ENCODE peak calls at places on chromosomes 13 and 19, in six cellular contexts. S, E, P, H, K and R are unnamed samples. For H3K9me3, the result is how much of the 10 kb centered on the place peaks cover.

GRCh38 chr13:111270765-111271164 is 49.7 kb upstream of the TEX29 start:
- DNase-seq in P (no peak), E (no peak), S (no peak), K (no peak), H (no peak), R (no peak)

GRCh38 chr13:109145631-109146030 is 516.2 kb downstream of the MYO16 start:
- DNase-seq in H (peak), P (peak), S (no peak), K (no peak), E (no peak), R (no peak)

GRCh38 chr13:25468330-25469178 is 96.8 kb downstream of the ATP8A2 start:
- DNase-seq in K (no peak), H (no peak), P (no peak), E (no peak), S (no peak), R (no peak)

GRCh38 chr19:10431254-10431942 is 11.1 kb downstream of the PDE4A start:
- DNase-seq in H (peak), K (no peak), S (peak), E (no peak), P (peak), R (peak)

GRCh38 chr13:45615501-45616101 is at the start of gene ERICH6B:
- DNase-seq in P (no peak), S (peak), E (no peak), K (no peak), H (no peak), R (peak)

GRCh38 chr19:50835103-50835784 is 1.9 kb upstream of the KLK15 start:
- DNase-seq in E (no peak), H (no peak), P (no peak), K (no peak), S (no peak), R (no peak)

GRCh38 chr13:114122591-114123211 is 9.7 kb downstream of the RASA3 start:
- DNase-seq in P (no peak), E (peak), H (no peak), S (no peak), K (no peak), R (no peak)

GRCh38 chr13:93771229-93771628 is 544.6 kb downstream of the GPC6 start:
- DNase-seq in H (no peak), E (no peak), K (no peak), S (no peak), P (no peak), R (no peak)

GRCh38 chr19:898663-899062 is 5.4 kb downstream of the RNU6-9 start:
- DNase-seq in E (peak), H (no peak), S (no peak), P (no peak), K (no peak), R (peak)

GRCh38 chr19:3123088-3123721 is 12.6 kb upstream of the GNA15 start:
- DNase-seq in K (no peak), E (no peak), H (no peak), S (no peak), P (peak), R (peak)

GRCh38 chr13:100069278-100069677 is 19.6 kb upstream of the PCCA start:
- DNase-seq in E (no peak), P (no peak), H (no peak), K (no peak), S (no peak), R (no peak)

GRCh38 chr13:76271728-76272232 is 614.4 kb downstream of the KCTD12 start:
- DNase-seq in P (no peak), E (no peak), K (no peak), H (no peak), S (no peak), R (no peak)

GRCh38 chr13:27079421-27079958 is 92.1 kb downstream of the USP12 start:
- DNase-seq in P (no peak), E (no peak), S (no peak), K (no peak), H (no peak), R (no peak)

GRCh38 chr19:3687774-3688706 is 12.2 kb downstream of the PIP5K1C start:
- DNase-seq in H (no peak), E (peak), K (no peak), P (no peak), S (no peak), R (peak)

GRCh38 chr19:46967578-46968018 is 52.0 kb upstream of the NPAS1 start:
- DNase-seq in E (no peak), P (peak), K (no peak), H (no peak), S (peak), R (peak)

GRCh38 chr19:43572172-43572588 is 3.1 kb downstream of the XRCC1 start:
- DNase-seq in E (no peak), K (no peak), S (no peak), P (no peak), H (no peak), R (no peak)

GRCh38 chr13:19950374-19950773 is 8.2 kb upstream of the ZMYM2 start:
- DNase-seq in S (no peak), E (no peak), H (no peak), K (no peak), P (no peak), R (no peak)

GRCh38 chr13:72507394-72508199 is 219.8 kb downstream of the MZT1 start:
- DNase-seq in S (no peak), E (no peak), P (no peak), K (no peak), H (no peak), R (no peak)

GRCh38 chr13:41401371-41401770 is 56.0 kb upstream of the RGCC start:
- DNase-seq in H (no peak), E (no peak), K (no peak), P (no peak), S (no peak), R (no peak)

GRCh38 chr13:24351423-24351822 is 42.0 kb downstream of the C1QTNF9 start:
- DNase-seq in S (no peak), K (no peak), P (no peak), E (no peak), H (no peak), R (no peak)

GRCh38 chr13:27353166-27353583 is 71.2 kb upstream of the GTF3A start:
- DNase-seq in S (no peak), E (no peak), P (no peak), H (no peak), K (no peak), R (no peak)

GRCh38 chr19:35741216-35741541 is 1.1 kb downstream of the IGFLR1 start:
- DNase-seq in S (no peak), K (no peak), P (no peak), E (no peak), H (no peak), R (no peak)

GRCh38 chr19:2014731-2015610 is 543 bp downstream of the BTBD2 start:
- DNase-seq in K (no peak), P (peak), S (no peak), H (no peak), E (peak), R (peak)

GRCh38 chr13:50889317-50889716 is 20.3 kb upstream of the RNASEH2B start:
- DNase-seq in S (no peak), E (no peak), K (no peak), P (no peak), H (no peak), R (no peak)

GRCh38 chr13:99087954-99088491 is 110.2 kb upstream of the DOCK9 start:
- DNase-seq in E (no peak), S (no peak), K (no peak), P (no peak), H (peak), R (no peak)

GRCh38 chr13:107211073-107211472 is 643.1 kb upstream of the ARGLU1 start:
- DNase-seq in E (peak), P (peak), H (peak), S (peak), K (peak), R (peak)

GRCh38 chr19:8552810-8553209 is 24.4 kb downstream of the MYO1F start:
- DNase-seq in H (no peak), P (no peak), E (no peak), S (no peak), K (no peak), R (no peak)

GRCh38 chr13:40442191-40442590 is 224.2 kb downstream of the FOXO1 start:
- DNase-seq in S (peak), H (no peak), P (peak), E (no peak), K (no peak), R (peak)

GRCh38 chr13:114149774-114150740 is 17.6 kb upstream of the RASA3 start:
- DNase-seq in E (no peak), P (no peak), H (no peak), K (no peak), S (no peak), R (no peak)

GRCh38 chr19:1408300-1409203 is 1.2 kb downstream of the DAZAP1 start:
- DNase-seq in K (no peak), E (peak), P (peak), S (peak), H (peak), R (peak)

GRCh38 chr13:54636231-54636630 is 1607.6 kb downstream of the OLFM4 start:
- DNase-seq in S (no peak), P (no peak), H (no peak), K (no peak), E (no peak), R (no peak)

GRCh38 chr19:9702186-9702585 is 27.3 kb upstream of the ZNF562 start:
- DNase-seq in E (no peak), S (no peak), K (no peak), P (no peak), H (no peak), R (no peak)

GRCh38 chr13:98794498-98794897 is 42.0 kb upstream of the SLC15A1 start:
- DNase-seq in S (no peak), E (no peak), P (no peak), K (no peak), H (no peak), R (no peak)

GRCh38 chr19:19539738-19540703 is 2.0 kb downstream of the CILP2 start:
- DNase-seq in K (no peak), H (peak), E (peak), P (peak), S (peak), R (peak)

GRCh38 chr19:37045140-37045539 is 33.1 kb upstream of the ZNF420 start:
- DNase-seq in K (no peak), P (no peak), E (no peak), H (no peak), S (no peak), R (no peak)
- H3K9me3 ChIP-seq in K (under half), P (half or more), E (under half), H (under half), S (half or more), R (under half)

GRCh38 chr13:34383728-34384127 is 558.3 kb upstream of the NBEA start:
- DNase-seq in P (no peak), E (no peak), S (no peak), K (no peak), H (no peak), R (no peak)
- H3K27ac ChIP-seq in P (no peak), E (no peak), S (no peak), K (no peak), H (no peak), R (no peak)

DNA sequence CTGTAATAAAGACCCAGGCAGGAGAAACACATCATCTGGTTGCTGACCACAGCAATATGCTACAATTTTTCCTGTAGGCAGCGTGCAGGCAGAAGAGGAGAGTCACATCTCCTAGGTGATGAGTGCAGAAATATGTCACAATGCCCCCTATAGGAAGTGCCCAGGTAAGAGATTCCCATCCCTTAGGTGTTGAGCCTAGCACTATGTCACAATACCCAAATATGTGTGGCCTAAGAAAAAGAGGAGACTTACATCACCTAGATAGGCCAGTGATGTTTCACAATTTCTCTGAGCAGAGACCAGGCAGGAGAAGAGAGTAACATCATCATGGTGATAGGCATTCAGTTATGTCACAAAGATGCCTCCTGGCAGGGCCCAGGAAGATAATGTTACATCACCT is 49.4 kb upstream of the ZNF728 start:
- DNase-seq in S (no peak), P (no peak), K (no peak), H (no peak), E (no peak), R (no peak)
- H3K9me3 ChIP-seq in S (under half), P (under half), K (under half), H (under half), E (under half), R (under half)

DNA sequence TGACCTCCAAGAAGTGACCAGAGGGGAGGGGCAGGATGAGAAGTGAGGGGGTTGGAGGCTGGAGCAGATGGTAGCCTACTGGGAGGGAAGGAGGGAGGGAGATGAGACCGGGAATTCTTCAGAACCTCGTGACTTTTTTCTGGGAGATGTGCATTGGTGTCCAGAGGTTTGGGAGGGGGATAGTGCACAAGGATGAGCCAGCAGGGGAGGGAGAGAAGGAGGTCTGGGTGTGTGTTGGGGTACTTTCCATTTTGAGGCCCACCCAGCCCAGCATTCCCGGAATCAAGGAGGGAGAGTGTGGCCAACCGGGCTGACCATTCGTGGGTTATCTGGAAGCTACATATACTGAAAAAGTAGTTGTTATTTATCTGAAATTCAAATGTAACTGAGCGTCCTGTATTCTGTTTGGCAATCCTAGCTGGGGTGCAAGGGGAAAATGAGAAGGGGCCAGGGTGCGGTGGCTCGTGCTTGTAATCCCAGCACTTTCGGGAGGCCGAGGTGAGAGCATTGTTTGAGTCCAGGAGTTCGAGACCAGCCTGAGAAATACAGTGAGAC is 4.3 kb upstream of the C3 start:
- DNase-seq in K (no peak), H (no peak), S (no peak), P (no peak), E (no peak), R (no peak)
- H3K27ac ChIP-seq in K (no peak), H (no peak), S (no peak), P (no peak), E (no peak), R (no peak)

GRCh38 chr19:12111176-12111575 is 29.0 kb downstream of the ZNF20 start:
- DNase-seq in S (no peak), K (no peak), P (no peak), H (no peak), E (no peak), R (no peak)
- H3K9me3 ChIP-seq in S (under half), K (under half), P (under half), H (under half), E (under half), R (under half)

GRCh38 chr13:37621811-37622361 is 23.3 kb upstream of the POSTN start:
- DNase-seq in S (no peak), K (no peak), P (peak), E (no peak), H (peak), R (no peak)
- H3K27ac ChIP-seq in S (no peak), K (no peak), P (no peak), E (no peak), H (no peak), R (no peak)

GRCh38 chr19:54725321-54725720 is 1.1 kb downstream of the KIR3DL3 start:
- DNase-seq in E (no peak), P (no peak), K (no peak), S (no peak), H (no peak), R (no peak)
- H3K9me3 ChIP-seq in E (under half), P (under half), K (under half), S (under half), H (under half), R (under half)

GRCh38 chr13:110213461-110214074 is 93.4 kb downstream of the COL4A1 start:
- DNase-seq in H (no peak), K (no peak), P (no peak), S (no peak), E (no peak), R (no peak)

GRCh38 chr13:110214637-110215036 is 92.3 kb downstream of the COL4A1 start:
- DNase-seq in P (no peak), H (no peak), S (no peak), E (no peak), K (no peak), R (no peak)

GRCh38 chr13:110216403-110217041 is 90.4 kb downstream of the COL4A1 start:
- DNase-seq in S (no peak), E (no peak), P (peak), H (no peak), K (peak), R (no peak)

GRCh38 chr13:110216006-110216402 is 91.0 kb downstream of the COL4A1 start:
- DNase-seq in P (no peak), K (no peak), H (no peak), E (no peak), S (no peak), R (no peak)

DNA sequence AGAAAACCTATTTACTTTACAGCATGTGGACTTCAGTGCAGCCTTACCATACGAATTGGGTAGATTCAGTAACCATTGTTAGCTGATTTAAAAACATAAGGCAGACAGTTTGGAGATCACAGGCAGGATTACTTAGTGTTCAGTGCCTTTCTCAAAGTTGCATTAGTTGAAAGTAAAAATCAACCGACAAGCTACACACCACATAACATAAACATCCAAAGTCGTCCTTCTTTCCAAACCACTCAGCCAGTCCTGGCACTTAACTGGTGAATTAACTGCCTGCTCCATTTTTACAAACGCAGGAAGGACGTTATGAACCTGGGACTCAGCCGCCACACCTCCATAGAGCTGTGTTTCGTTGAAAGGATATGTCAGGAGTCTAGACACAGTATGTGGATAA is 91.4 kb downstream of the COL4A1 start:
- DNase-seq in S (no peak), P (no peak), H (no peak), K (no peak), E (no peak), R (no peak)
- H3K27ac ChIP-seq in S (peak), P (peak), H (no peak), K (peak), E (no peak), R (peak)